ENCODE peak calls at places on chromosome 2, in seven cellular contexts. O is OCI-LY7, C is lower lobe of right lung, Y is cardiac fibroblast, D is GM12878, I is neural progenitor cell, Q is esophagus squamous epithelium. R is an unnamed sample.

GRCh38 chr2:45444991-45445390 is 166.1 kb downstream of the SRBD1 start:
- DNase-seq in D (no peak), C (no peak), Y (no peak), Q (no peak), O (no peak), I (no peak), R (no peak)

GRCh38 chr2:8609357-8609804 is 72.5 kb upstream of the ID2 start:
- DNase-seq in C (peak; percentile 18), D (no peak), I (peak; percentile 20), Q (no peak), O (no peak), Y (peak; percentile 32), R (peak; percentile 26)

GRCh38 chr2:227407601-227408089 is 19.9 kb upstream of the SCYGR1 start:
- DNase-seq in Y (peak; percentile 47), D (no peak), Q (no peak), C (peak; percentile 89), I (peak; percentile 44), O (no peak), R (peak; percentile 84)

GRCh38 chr2:176137883-176138282 is 8.4 kb downstream of the HOXD8 start:
- DNase-seq in I (no peak), C (no peak), O (no peak), Q (no peak), D (no peak), Y (no peak), R (no peak)

GRCh38 chr2:224242543-224242942 is 159.4 kb downstream of the FAM124B start:
- DNase-seq in O (no peak), Q (no peak), Y (peak; percentile 71), I (no peak), C (no peak), D (no peak), R (no peak)

GRCh38 chr2:184646177-184646576 is 47.8 kb downstream of the ZNF804A start:
- DNase-seq in C (no peak), I (peak; percentile 2), Y (peak; percentile 42), D (no peak), Q (no peak), O (peak; percentile 78), R (peak; percentile 79)

GRCh38 chr2:14517731-14518130 is 114.8 kb upstream of the LRATD1 start:
- DNase-seq in D (no peak), Q (no peak), O (no peak), I (no peak), C (no peak), Y (no peak), R (no peak)

GRCh38 chr2:237488901-237489860 is 2.1 kb downstream of the MLPH start:
- DNase-seq in Q (no peak), D (no peak), I (no peak), Y (peak; percentile 19), C (no peak), O (no peak), R (no peak)

GRCh38 chr2:225526731-225527427 is 127.4 kb downstream of the NYAP2 start:
- DNase-seq in Q (no peak), D (no peak), I (no peak), O (no peak), Y (no peak), C (no peak), R (no peak)

GRCh38 chr2:164155558-164155957 is 419.8 kb upstream of the FIGN start:
- DNase-seq in C (no peak), Q (no peak), Y (no peak), I (no peak), O (no peak), D (no peak), R (no peak)

GRCh38 chr2:100875516-100876230 is 55.7 kb downstream of the NPAS2 start:
- DNase-seq in Q (no peak), C (no peak), O (no peak), I (peak; percentile 68), D (no peak), Y (no peak), R (peak; percentile 95)

GRCh38 chr2:37641582-37642111 is 29.8 kb downstream of the CDC42EP3 start:
- DNase-seq in Y (no peak), I (no peak), D (no peak), Q (no peak), C (no peak), O (no peak), R (no peak)

GRCh38 chr2:39920318-39920775 is 141.3 kb upstream of the THUMPD2 start:
- DNase-seq in O (peak; percentile 95), I (no peak), Q (no peak), C (no peak), Y (no peak), D (no peak), R (no peak)
- H3K4me3 ChIP-seq in O (peak overlapping the region; percentile 50), I (no peak overlapping the region), Q (no peak overlapping the region), C (no peak overlapping the region), Y (no peak overlapping the region), D (no peak overlapping the region), R (no peak overlapping the region)

DNA sequence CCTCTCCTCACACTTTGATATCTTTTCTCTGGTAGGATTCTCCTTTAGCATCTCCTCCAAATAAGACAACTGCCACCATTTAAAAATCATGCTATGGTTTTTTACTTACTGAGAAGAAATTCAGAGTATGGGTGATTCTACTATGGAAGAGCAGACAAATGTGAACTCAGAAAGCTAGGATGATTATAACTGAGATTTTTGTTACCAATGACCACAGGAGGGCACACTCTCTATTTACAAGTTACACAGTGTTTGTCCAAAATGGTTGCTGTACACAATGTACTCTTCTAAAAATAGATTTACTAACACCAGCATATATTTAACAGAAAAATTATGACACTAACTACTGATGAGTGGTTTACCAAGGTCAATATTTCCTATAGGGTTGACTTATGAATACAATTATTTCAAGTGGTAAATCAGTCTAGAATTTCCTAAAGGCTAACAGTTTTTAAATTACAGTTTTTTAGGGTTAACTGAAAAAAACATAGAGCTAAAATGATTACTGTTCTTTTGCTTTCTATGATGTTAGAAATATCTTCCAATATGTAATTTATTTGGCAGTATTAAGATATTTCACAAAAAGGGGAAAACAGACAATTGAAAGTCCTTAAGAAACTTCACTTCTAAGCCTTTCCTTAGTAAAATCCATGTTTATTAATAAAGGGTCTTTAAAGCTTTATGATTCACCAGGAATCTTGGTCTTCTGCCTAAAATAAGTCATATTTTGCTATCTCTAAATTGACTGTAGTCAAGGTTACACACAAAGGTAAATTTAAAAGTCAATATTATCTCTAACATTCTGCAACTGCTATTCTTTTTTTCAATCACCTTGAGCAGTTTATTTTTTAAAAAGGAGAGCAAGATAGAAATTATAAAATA is 57.2 kb downstream of the MAP4K3 start:
- DNase-seq in D (peak; percentile 31), C (no peak), Y (peak; percentile 83), Q (no peak), O (peak; percentile 65), I (peak; percentile 43), R (peak; percentile 29)
- TF ChIP-seq CTCF in D (peak; percentile 66), C (peak; percentile 57), Y (peak; percentile 39), Q (peak; percentile 64), O (peak; percentile 93), I (peak; percentile 66), R (peak; percentile 54)

GRCh38 chr2:200147371-200147770 is 159.1 kb upstream of the SPATS2L start:
- DNase-seq in C (no peak), O (no peak), I (no peak), Q (no peak), Y (no peak), D (no peak), R (no peak)

GRCh38 chr2:200150411-200151086 is 155.9 kb upstream of the SPATS2L start:
- DNase-seq in C (no peak), Q (no peak), I (no peak), O (no peak), D (no peak), Y (no peak), R (no peak)

GRCh38 chr2:200144571-200144970 is 161.9 kb upstream of the SPATS2L start:
- DNase-seq in D (no peak), Q (no peak), O (no peak), I (no peak), Y (no peak), C (no peak), R (no peak)

DNA sequence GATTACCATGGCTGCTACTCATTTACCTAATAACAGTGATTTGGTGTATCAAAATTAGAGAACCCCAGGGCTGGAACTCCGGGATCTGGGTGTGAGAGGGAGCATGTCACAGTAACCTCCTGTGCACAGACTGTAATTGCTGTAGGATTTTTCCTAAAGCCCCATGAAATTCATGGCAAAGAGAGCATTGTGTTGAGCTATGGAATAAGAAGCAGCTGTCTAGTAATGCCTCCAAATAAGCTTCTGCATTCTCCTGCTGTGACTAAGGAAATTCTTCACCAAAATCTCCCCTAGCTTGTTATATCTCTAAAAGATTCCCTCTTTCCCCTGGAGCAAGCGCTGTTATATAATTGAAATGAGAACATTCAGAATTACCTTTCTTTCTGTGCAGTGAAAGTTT is 158.1 kb upstream of the SPATS2L start:
- DNase-seq in C (no peak), I (no peak), O (no peak), D (no peak), Q (no peak), Y (no peak), R (no peak)
- H3K4me3 ChIP-seq in C (no peak overlapping the region), I (no peak overlapping the region), O (no peak overlapping the region), D (no peak overlapping the region), Q (no peak overlapping the region), Y (no peak overlapping the region), R (no peak overlapping the region)

GRCh38 chr2:121906170-121906569 is 150.7 kb downstream of the TSN start:
- DNase-seq in Y (no peak), Q (no peak), O (no peak), I (no peak), D (no peak), C (no peak), R (no peak)

GRCh38 chr2:121904656-121905055 is 149.2 kb downstream of the TSN start:
- DNase-seq in C (no peak), D (no peak), O (no peak), Y (no peak), Q (no peak), I (no peak), R (no peak)

GRCh38 chr2:121902616-121903015 is 147.2 kb downstream of the TSN start:
- DNase-seq in C (no peak), I (no peak), O (no peak), D (no peak), Y (no peak), Q (no peak), R (no peak)

GRCh38 chr2:121903037-121903689 is 147.7 kb downstream of the TSN start:
- DNase-seq in I (no peak), D (no peak), O (no peak), C (no peak), Q (no peak), Y (peak; percentile 29), R (no peak)

GRCh38 chr2:121905201-121905600 is 149.8 kb downstream of the TSN start:
- DNase-seq in I (no peak), O (no peak), C (no peak), Y (no peak), Q (no peak), D (no peak), R (no peak)
- TF ChIP-seq CTCF in I (no peak), O (no peak), C (no peak), Y (no peak), Q (no peak), D (no peak), R (no peak)

R was measured in retinal pigment epithelial cell.